ENCODE peak calls at places on chromosomes 3 and 15, in eight cellular contexts. Y is right atrium auricular region, H is astrocyte, I is cardiac muscle cell, C is bronchial epithelial cell, E is lung, D is prostate gland, Q is right lobe of liver. Z is an unnamed sample.

GRCh38 chr15:57647791-57648130 is 56.1 kb downstream of the MYZAP start:
- DNase-seq in Y (no peak), H (peak), I (peak), C (peak), E (no peak), D (no peak), Q (no peak), Z (no peak)

GRCh38 chr15:63915888-63916731 is 82.4 kb upstream of the HERC1 start:
- DNase-seq in Y (no peak), H (peak), I (peak), C (peak), E (no peak), D (no peak), Q (peak), Z (no peak)

GRCh38 chr3:113697192-113698090 is 999 bp upstream of the USF3 start:
- DNase-seq in Y (no peak), H (no peak), I (peak), C (peak), E (no peak), D (peak), Q (no peak), Z (peak)

GRCh38 chr15:38520035-38520434 is 44.6 kb downstream of the RASGRP1 start:
- DNase-seq in Y (no peak), H (no peak), I (no peak), C (no peak), E (no peak), D (no peak), Q (no peak), Z (no peak)

GRCh38 chr3:138587374-138587773 is 6.7 kb downstream of the CEP70 start:
- DNase-seq in Y (no peak), H (no peak), I (no peak), C (no peak), E (no peak), D (no peak), Q (no peak), Z (no peak)

GRCh38 chr3:127734181-127734720 is 61.5 kb downstream of the ABTB1 start:
- DNase-seq in Y (no peak), H (no peak), I (no peak), C (no peak), E (no peak), D (no peak), Q (no peak), Z (no peak)

GRCh38 chr3:189058071-189058470 is 113.7 kb upstream of the TPRG1 start:
- DNase-seq in Y (no peak), H (no peak), I (no peak), C (no peak), E (no peak), D (no peak), Q (no peak), Z (no peak)

GRCh38 chr3:63349583-63350177 is 71.6 kb downstream of the SYNPR start:
- DNase-seq in Y (no peak), H (peak), I (peak), C (peak), E (peak), D (peak), Q (no peak), Z (peak)

GRCh38 chr3:97981886-97982285 is 9.7 kb upstream of the RIOX2 start:
- DNase-seq in Y (no peak), H (no peak), I (peak), C (no peak), E (no peak), D (no peak), Q (no peak), Z (no peak)

GRCh38 chr3:51686512-51687215 is 15.6 kb downstream of the TEX264 start:
- DNase-seq in Y (no peak), H (peak), I (peak), C (peak), E (peak), D (no peak), Q (no peak), Z (peak)

GRCh38 chr15:89198934-89199333 is 22.4 kb downstream of the RLBP1 start:
- DNase-seq in Y (no peak), H (no peak), I (no peak), C (no peak), E (no peak), D (no peak), Q (no peak), Z (no peak)

GRCh38 chr15:68366314-68366713 is 65.6 kb downstream of the ITGA11 start:
- DNase-seq in Y (no peak), H (no peak), I (no peak), C (no peak), E (no peak), D (no peak), Q (no peak), Z (no peak)

GRCh38 chr15:95261546-95261945 is 1030.2 kb downstream of the MCTP2 start:
- DNase-seq in Y (no peak), H (no peak), I (no peak), C (no peak), E (no peak), D (no peak), Q (no peak), Z (no peak)

GRCh38 chr15:92578096-92578835 is 77.3 kb downstream of the FAM174B start:
- DNase-seq in Y (peak), H (no peak), I (no peak), C (no peak), E (peak), D (no peak), Q (no peak), Z (no peak)

GRCh38 chr3:170909129-170909903 is 879 bp upstream of the EIF5A2 start:
- DNase-seq in Y (no peak), H (peak), I (peak), C (peak), E (no peak), D (no peak), Q (no peak), Z (peak)

GRCh38 chr3:21942328-21942727 is 191.3 kb upstream of the ZNF385D start:
- DNase-seq in Y (no peak), H (peak), I (peak), C (peak), E (no peak), D (no peak), Q (no peak), Z (no peak)

GRCh38 chr3:154129625-154130024 is 8.4 kb downstream of the ARHGEF26 start:
- DNase-seq in Y (no peak), H (peak), I (peak), C (no peak), E (no peak), D (no peak), Q (no peak), Z (no peak)

GRCh38 chr3:66031102-66031698 is 7.5 kb downstream of the MAGI1 start:
- DNase-seq in Y (no peak), H (no peak), I (no peak), C (no peak), E (no peak), D (no peak), Q (no peak), Z (no peak)

GRCh38 chr15:92882697-92883642 is 17.2 kb upstream of the CHD2 start:
- DNase-seq in Y (no peak), H (no peak), I (peak), C (no peak), E (no peak), D (no peak), Q (peak), Z (peak)

GRCh38 chr3:123069021-123069381 is 2.2 kb downstream of the PDIA5 start:
- DNase-seq in Y (no peak), H (no peak), I (no peak), C (no peak), E (no peak), D (peak), Q (peak), Z (no peak)

GRCh38 chr3:4147719-4148118 is 155.4 kb upstream of the SETMAR start:
- DNase-seq in Y (no peak), H (no peak), I (no peak), C (no peak), E (no peak), D (no peak), Q (no peak), Z (no peak)

GRCh38 chr3:34571714-34572113 is 773.3 kb downstream of the PDCD6IP start:
- DNase-seq in Y (no peak), H (no peak), I (no peak), C (no peak), E (no peak), D (no peak), Q (no peak), Z (no peak)

GRCh38 chr3:43309372-43310305 is 23.3 kb downstream of the SNRK start:
- DNase-seq in Y (no peak), H (peak), I (no peak), C (no peak), E (no peak), D (no peak), Q (no peak), Z (no peak)

GRCh38 chr15:89132611-89133242 is 44.5 kb downstream of the ABHD2 start:
- DNase-seq in Y (peak), H (no peak), I (peak), C (no peak), E (no peak), D (no peak), Q (no peak), Z (no peak)

GRCh38 chr3:9514956-9515355 is 38.7 kb downstream of the LHFPL4 start:
- DNase-seq in Y (no peak), H (no peak), I (no peak), C (no peak), E (no peak), D (no peak), Q (no peak), Z (no peak)

GRCh38 chr3:122000936-122001605 is 21.0 kb downstream of the ILDR1 start:
- DNase-seq in Y (no peak), H (no peak), I (no peak), C (no peak), E (no peak), D (no peak), Q (no peak), Z (no peak)

GRCh38 chr15:63324770-63325169 is 47.4 kb downstream of the APH1B start:
- DNase-seq in Y (no peak), H (no peak), I (no peak), C (no peak), E (no peak), D (no peak), Q (no peak), Z (no peak)

GRCh38 chr3:197224034-197224444 is 74.4 kb downstream of the DLG1 start:
- DNase-seq in Y (no peak), H (peak), I (peak), C (peak), E (no peak), D (no peak), Q (no peak), Z (no peak)

GRCh38 chr15:81332326-81332725 is 8.4 kb upstream of the STARD5 start:
- DNase-seq in Y (no peak), H (no peak), I (no peak), C (no peak), E (no peak), D (no peak), Q (no peak), Z (no peak)

GRCh38 chr15:81333363-81333762 is 9.4 kb upstream of the STARD5 start:
- DNase-seq in Y (no peak), H (no peak), I (no peak), C (no peak), E (no peak), D (no peak), Q (no peak), Z (no peak)

GRCh38 chr15:81330351-81331085 is 6.6 kb upstream of the STARD5 start:
- DNase-seq in Y (no peak), H (no peak), I (peak), C (no peak), E (no peak), D (no peak), Q (no peak), Z (no peak)

GRCh38 chr15:81329446-81329845 is 5.5 kb upstream of the STARD5 start:
- DNase-seq in Y (no peak), H (no peak), I (no peak), C (no peak), E (no peak), D (no peak), Q (no peak), Z (no peak)

GRCh38 chr15:81331600-81331999 is 7.7 kb upstream of the STARD5 start:
- DNase-seq in Y (no peak), H (no peak), I (no peak), C (no peak), E (no peak), D (no peak), Q (no peak), Z (no peak)
- H3K4me3 ChIP-seq in Y (no peak), H (no peak), I (no peak), C (no peak), E (no peak), D (no peak), Q (no peak), Z (no peak)

GRCh38 chr3:185215873-185216586 is 37.8 kb downstream of the EHHADH start:
- DNase-seq in Y (no peak), H (peak), I (peak), C (peak), E (no peak), D (no peak), Q (no peak), Z (no peak)
- H3K4me3 ChIP-seq in Y (peak), H (peak), I (no peak), C (no peak), E (no peak), D (peak), Q (no peak), Z (no peak)

GRCh38 chr3:15798533-15799245 is 910 bp upstream of the ANKRD28 start:
- DNase-seq in Y (no peak), H (no peak), I (no peak), C (no peak), E (no peak), D (no peak), Q (no peak), Z (no peak)

GRCh38 chr3:15800327-15800726 is 2.5 kb upstream of the ANKRD28 start:
- DNase-seq in Y (no peak), H (no peak), I (peak), C (no peak), E (no peak), D (no peak), Q (no peak), Z (no peak)

GRCh38 chr3:15803913-15804312 is 6.1 kb upstream of the ANKRD28 start:
- DNase-seq in Y (no peak), H (no peak), I (no peak), C (peak), E (no peak), D (no peak), Q (no peak), Z (no peak)

GRCh38 chr3:15800780-15801179 is 3.0 kb upstream of the ANKRD28 start:
- DNase-seq in Y (no peak), H (no peak), I (peak), C (no peak), E (no peak), D (no peak), Q (no peak), Z (no peak)

DNA sequence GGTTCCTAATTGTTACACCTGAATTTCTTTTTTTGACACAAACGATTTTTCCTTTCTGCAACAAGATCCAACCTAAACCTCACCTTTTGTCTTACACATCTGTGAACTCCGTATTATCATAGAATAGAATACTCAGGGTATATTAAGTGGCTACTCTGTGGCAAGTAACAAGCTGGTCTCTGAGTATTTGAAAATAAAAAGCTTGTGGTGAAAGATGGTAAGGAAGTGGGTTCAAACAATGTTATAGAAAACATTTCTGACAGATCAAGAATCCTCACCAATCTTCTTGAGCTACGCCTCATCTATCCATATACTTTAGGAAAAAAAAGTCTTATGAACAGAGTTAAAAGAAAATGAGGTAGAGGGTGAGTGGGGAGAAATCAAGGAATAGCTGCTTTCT is 3.5 kb upstream of the ANKRD28 start:
- DNase-seq in Y (no peak), H (no peak), I (no peak), C (no peak), E (no peak), D (no peak), Q (no peak), Z (no peak)
- H3K4me3 ChIP-seq in Y (no peak), H (no peak), I (no peak), C (no peak), E (no peak), D (no peak), Q (no peak), Z (no peak)

GRCh38 chr15:98647026-98647773 is 1.1 kb upstream of the IGF1R start:
- DNase-seq in Y (no peak), H (peak), I (peak), C (peak), E (peak), D (peak), Q (peak), Z (peak)
- H3K4me3 ChIP-seq in Y (peak), H (peak), I (peak), C (peak), E (peak), D (peak), Q (peak), Z (peak)

GRCh38 chr3:57586778-57587177 is 10.4 kb downstream of the ARF4 start:
- DNase-seq in Y (no peak), H (no peak), I (no peak), C (no peak), E (no peak), D (no peak), Q (no peak), Z (no peak)

GRCh38 chr3:57583544-57583943 is 13.6 kb downstream of the ARF4 start:
- DNase-seq in Y (no peak), H (no peak), I (no peak), C (no peak), E (no peak), D (no peak), Q (no peak), Z (no peak)

GRCh38 chr3:57592306-57592705 is 4.8 kb downstream of the ARF4 start:
- DNase-seq in Y (no peak), H (no peak), I (no peak), C (no peak), E (no peak), D (no peak), Q (no peak), Z (no peak)

GRCh38 chr3:57582470-57583168 is 14.5 kb downstream of the ARF4 start:
- DNase-seq in Y (no peak), H (no peak), I (no peak), C (peak), E (no peak), D (no peak), Q (no peak), Z (no peak)

GRCh38 chr3:57587946-57588345 is 9.2 kb downstream of the ARF4 start:
- DNase-seq in Y (no peak), H (no peak), I (peak), C (no peak), E (no peak), D (no peak), Q (no peak), Z (no peak)
- H3K4me3 ChIP-seq in Y (no peak), H (no peak), I (no peak), C (no peak), E (no peak), D (no peak), Q (no peak), Z (no peak)

GRCh38 chr3:136189859-136190617 is 6.1 kb downstream of the MSL2 start:
- DNase-seq in Y (no peak), H (no peak), I (no peak), C (no peak), E (no peak), D (no peak), Q (no peak), Z (no peak)

GRCh38 chr3:136186850-136187249 is 9.3 kb downstream of the MSL2 start:
- DNase-seq in Y (no peak), H (peak), I (peak), C (no peak), E (no peak), D (no peak), Q (no peak), Z (no peak)

GRCh38 chr3:136186330-136186729 is 9.8 kb downstream of the MSL2 start:
- DNase-seq in Y (no peak), H (no peak), I (no peak), C (peak), E (no peak), D (no peak), Q (no peak), Z (peak)

GRCh38 chr3:136189043-136189442 is 7.1 kb downstream of the MSL2 start:
- DNase-seq in Y (no peak), H (no peak), I (no peak), C (no peak), E (no peak), D (no peak), Q (no peak), Z (no peak)

GRCh38 chr3:136187868-136188267 is 8.3 kb downstream of the MSL2 start:
- DNase-seq in Y (no peak), H (no peak), I (no peak), C (no peak), E (no peak), D (no peak), Q (no peak), Z (no peak)
- H3K4me3 ChIP-seq in Y (no peak), H (no peak), I (no peak), C (no peak), E (no peak), D (no peak), Q (no peak), Z (no peak)

DNA sequence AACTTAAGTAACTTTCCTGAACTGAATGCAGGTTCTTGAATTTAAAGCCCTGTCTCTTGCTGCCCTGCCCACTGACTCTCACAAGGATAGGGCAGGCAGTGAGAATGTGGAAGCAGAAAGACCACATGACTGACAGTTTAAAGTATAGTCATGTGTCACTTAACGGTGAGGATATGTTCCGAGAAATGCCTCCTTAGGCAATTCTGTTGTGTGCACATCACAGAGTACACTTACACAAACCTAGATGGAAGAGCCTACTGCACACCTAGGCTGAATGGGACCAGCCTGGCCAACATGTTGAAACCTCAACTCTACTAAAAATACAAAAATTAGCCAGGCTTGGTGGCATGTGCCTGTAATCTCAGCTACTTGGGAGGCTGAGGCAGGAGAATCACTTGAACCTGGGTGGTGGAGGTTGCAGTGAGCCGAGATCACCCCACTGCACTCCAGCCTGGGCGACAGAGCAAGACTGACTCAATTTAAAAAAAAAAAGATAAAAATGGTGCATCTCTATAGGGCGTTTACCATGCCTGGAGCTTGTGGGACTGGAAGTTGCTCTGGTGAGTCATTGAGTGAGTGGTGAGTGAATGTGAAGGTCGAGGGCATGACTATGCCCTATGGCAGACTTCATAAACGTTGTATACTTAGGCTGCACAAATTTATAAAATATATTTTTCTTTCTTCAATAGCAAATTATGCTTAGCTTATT is 18.9 kb upstream of the COPG1 start:
- DNase-seq in Y (no peak), H (peak), I (peak), C (peak), E (no peak), D (no peak), Q (peak), Z (no peak)
- H3K4me3 ChIP-seq in Y (no peak), H (no peak), I (no peak), C (no peak), E (no peak), D (no peak), Q (no peak), Z (no peak)

GRCh38 chr3:30934208-30934550 is 39.7 kb upstream of the GADL1 start:
- DNase-seq in Y (no peak), H (peak), I (peak), C (peak), E (no peak), D (no peak), Q (no peak), Z (no peak)
- H3K4me3 ChIP-seq in Y (no peak), H (no peak), I (no peak), C (no peak), E (no peak), D (no peak), Q (no peak), Z (no peak)

GRCh38 chr3:71456155-71456554 is 127.4 kb downstream of the FOXP1 start:
- DNase-seq in Y (no peak), H (no peak), I (peak), C (no peak), E (no peak), D (no peak), Q (no peak), Z (no peak)

GRCh38 chr3:71451812-71452211 is 131.7 kb downstream of the FOXP1 start:
- DNase-seq in Y (no peak), H (no peak), I (no peak), C (no peak), E (no peak), D (no peak), Q (no peak), Z (no peak)

GRCh38 chr3:71453319-71453718 is 130.2 kb downstream of the FOXP1 start:
- DNase-seq in Y (no peak), H (no peak), I (no peak), C (no peak), E (no peak), D (no peak), Q (no peak), Z (no peak)

GRCh38 chr3:71454513-71455423 is 128.8 kb downstream of the FOXP1 start:
- DNase-seq in Y (no peak), H (no peak), I (no peak), C (no peak), E (no peak), D (no peak), Q (no peak), Z (no peak)

GRCh38 chr3:71453822-71454512 is 129.6 kb downstream of the FOXP1 start:
- DNase-seq in Y (no peak), H (no peak), I (no peak), C (peak), E (no peak), D (peak), Q (no peak), Z (no peak)
- H3K4me3 ChIP-seq in Y (no peak), H (no peak), I (no peak), C (no peak), E (no peak), D (no peak), Q (no peak), Z (no peak)

GRCh38 chr3:184015381-184016019 is 2.2 kb downstream of the ABCC5 start:
- DNase-seq in Y (no peak), H (no peak), I (no peak), C (no peak), E (no peak), D (no peak), Q (no peak), Z (no peak)
- H3K4me3 ChIP-seq in Y (peak), H (no peak), I (peak), C (peak), E (no peak), D (no peak), Q (no peak), Z (no peak)